ENCODE peak calls at places on chromosome 14, in six cellular contexts. G, R, C, Q, I and X are unnamed samples.

GRCh38 chr14:72518809-72519377 is 375.0 kb downstream of the DPF3 start:
- DNase-seq in G (no peak), R (no peak), C (no peak), Q (no peak), I (no peak), X (no peak)

GRCh38 chr14:28744126-28744525 is 22.5 kb upstream of the FOXG1 start:
- DNase-seq in G (no peak), R (no peak), C (no peak), Q (no peak), I (no peak), X (no peak)

GRCh38 chr14:92160619-92161018 is 38.9 kb downstream of the CPSF2 start:
- DNase-seq in G (peak; percentile 91), R (no peak), C (no peak), Q (peak; percentile 58), I (no peak), X (no peak)

GRCh38 chr14:86057018-86057667 is 527.2 kb downstream of the FLRT2 start:
- DNase-seq in G (peak; percentile 39), R (peak; percentile 44), C (no peak), Q (peak; percentile 31), I (no peak), X (no peak)

GRCh38 chr14:68931474-68932051 is 47.5 kb downstream of the ACTN1 start:
- DNase-seq in G (no peak), R (no peak), C (no peak), Q (no peak), I (no peak), X (no peak)

GRCh38 chr14:72906316-72906715 is 12.4 kb upstream of the DPF3 start:
- DNase-seq in G (peak; percentile 87), R (no peak), C (no peak), Q (peak; percentile 38), I (no peak), X (no peak)

GRCh38 chr14:66008631-66009030 is 477.5 kb upstream of the CCDC196 start:
- DNase-seq in G (no peak), R (no peak), C (no peak), Q (no peak), I (no peak), X (no peak)

GRCh38 chr14:67734675-67735074 is 33.0 kb downstream of the RDH12 start:
- DNase-seq in G (peak; percentile 20), R (peak; percentile 63), C (no peak), Q (no peak), I (no peak), X (peak; percentile 49)

GRCh38 chr14:104880584-104881210 is 15.6 kb downstream of the CEP170B start:
- DNase-seq in G (no peak), R (no peak), C (no peak), Q (no peak), I (no peak), X (no peak)

GRCh38 chr14:94624537-94625352 is 12.6 kb downstream of the SERPINA3 start:
- DNase-seq in G (no peak), R (no peak), C (no peak), Q (no peak), I (no peak), X (no peak)
- H2BK15ac ChIP-seq in G (no peak overlapping the region), R (no peak overlapping the region), C (no peak overlapping the region), Q (no peak overlapping the region), I (no peak overlapping the region), X (no peak overlapping the region)

DNA sequence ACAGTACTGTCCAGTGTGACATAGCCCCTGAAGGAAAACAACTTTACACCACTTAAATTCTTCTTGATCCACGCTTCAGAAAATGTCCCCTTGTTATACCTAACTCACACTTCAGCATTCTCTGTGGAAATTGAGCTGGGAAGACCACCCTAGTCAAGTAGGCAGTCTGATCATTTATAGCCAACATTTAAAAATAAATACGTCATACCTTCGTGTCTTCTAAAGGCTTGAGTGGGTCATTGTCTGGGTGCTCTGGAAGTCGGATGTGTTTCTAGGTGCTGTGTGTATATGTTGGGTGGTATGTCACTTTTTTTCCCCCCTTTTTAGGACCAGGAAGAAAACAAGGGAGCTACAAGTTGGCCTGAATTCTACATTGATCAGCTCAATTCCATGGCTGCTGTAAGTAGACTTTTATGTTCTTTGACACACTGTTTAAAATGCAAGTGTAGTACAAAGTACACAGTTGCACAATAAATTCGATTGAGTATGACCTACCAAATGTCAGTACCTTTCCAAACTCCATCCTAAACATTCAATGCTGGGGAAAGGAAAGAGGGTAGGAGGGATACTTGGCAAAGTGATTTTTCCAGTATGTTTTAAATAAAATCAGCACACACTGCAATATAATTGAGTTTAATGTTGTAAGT is 126.6 kb downstream of the DAAM1 start:
- DNase-seq in G (no peak), R (no peak), C (no peak), Q (no peak), I (no peak), X (no peak)
- H2BK15ac ChIP-seq in G (no peak overlapping the region), R (no peak overlapping the region), C (no peak overlapping the region), Q (no peak overlapping the region), I (no peak overlapping the region), X (no peak overlapping the region)

GRCh38 chr14:93533437-93533836 is 102.7 kb downstream of the UNC79 start:
- DNase-seq in G (no peak), R (no peak), C (no peak), Q (no peak), I (no peak), X (no peak)
- H2BK15ac ChIP-seq in G (no peak overlapping the region), R (no peak overlapping the region), C (no peak overlapping the region), Q (no peak overlapping the region), I (no peak overlapping the region), X (no peak overlapping the region)

GRCh38 chr14:102694530-102695171 is 82.6 kb upstream of the TRAF3 start:
- DNase-seq in G (peak; percentile 73), R (peak; percentile 88), C (peak; percentile 65), Q (peak; percentile 74), I (peak; percentile 75), X (peak; percentile 59)

GRCh38 chr14:102697125-102697900 is 79.9 kb upstream of the TRAF3 start:
- DNase-seq in G (no peak), R (no peak), C (no peak), Q (no peak), I (no peak), X (no peak)

GRCh38 chr14:102693006-102693755 is 84.1 kb upstream of the TRAF3 start:
- DNase-seq in G (no peak), R (peak; percentile 55), C (no peak), Q (no peak), I (peak; percentile 36), X (no peak)

GRCh38 chr14:102695172-102695569 is 82.1 kb upstream of the TRAF3 start:
- DNase-seq in G (no peak), R (peak; percentile 65), C (no peak), Q (no peak), I (no peak), X (no peak)

GRCh38 chr14:102696332-102696731 is 80.9 kb upstream of the TRAF3 start:
- DNase-seq in G (no peak), R (no peak), C (no peak), Q (no peak), I (no peak), X (no peak)
- H2BK15ac ChIP-seq in G (no peak overlapping the region), R (no peak overlapping the region), C (no peak overlapping the region), Q (no peak overlapping the region), I (no peak overlapping the region), X (no peak overlapping the region)

GRCh38 chr14:89720076-89720687 is 234.3 kb downstream of the EFCAB11 start:
- DNase-seq in G (no peak), R (no peak), C (no peak), Q (no peak), I (no peak), X (no peak)
- H2BK15ac ChIP-seq in G (no peak overlapping the region), R (no peak overlapping the region), C (peak overlapping the region; percentile 67), Q (no peak overlapping the region), I (no peak overlapping the region), X (no peak overlapping the region)